ENCODE peak calls at places on chromosomes 1 and 21, in five cellular contexts. A, J, E, S and F are unnamed samples.
A peak's percentile ranks its signal among the peaks of the same experiment; 100 is the strongest.

GRCh38 chr1:245444971-245445370 is 290.2 kb downstream of the KIF26B start:
- DNase-seq in E (no peak), S (no peak), J (no peak), A (no peak), F (no peak)

GRCh38 chr1:44500181-44501021 is 95.3 kb downstream of the RNF220 start:
- DNase-seq in E (no peak), J (no peak), S (no peak), A (peak; percentile 80), F (no peak)

GRCh38 chr1:234611153-234611798 is 1.3 kb upstream of the IRF2BP2 start:
- DNase-seq in J (peak; percentile 94), S (no peak), A (no peak), E (no peak), F (no peak)

GRCh38 chr1:58249729-58250586 is 296.6 kb downstream of the OMA1 start:
- DNase-seq in A (peak; percentile 55), S (no peak), E (peak; percentile 82), J (peak; percentile 52), F (no peak)

GRCh38 chr1:36178479-36179219 is 22.7 kb downstream of the MAP7D1 start:
- DNase-seq in A (no peak), J (peak; percentile 62), E (no peak), S (peak; percentile 85), F (no peak)

GRCh38 chr1:36350659-36351171 is 27.3 kb upstream of the EVA1B start:
- DNase-seq in S (no peak), A (no peak), E (peak; percentile 87), J (peak; percentile 83), F (peak; percentile 42)

GRCh38 chr1:67860776-67861175 is 27.5 kb upstream of the GNG12 start:
- DNase-seq in S (no peak), A (no peak), J (no peak), E (no peak), F (no peak)

GRCh38 chr21:37869661-37870060 is 46.6 kb downstream of the KCNJ6 start:
- DNase-seq in S (no peak), E (no peak), A (no peak), J (no peak), F (no peak)

GRCh38 chr21:37257526-37257966 is 9.6 kb downstream of the VPS26C start:
- DNase-seq in A (no peak), J (no peak), E (no peak), S (no peak), F (no peak)

GRCh38 chr1:19091539-19091938 is 118.5 kb downstream of the UBR4 start:
- DNase-seq in J (no peak), A (no peak), S (no peak), E (no peak), F (no peak)

GRCh38 chr21:28427356-28428022 is 565.2 kb downstream of the LTN1 start:
- DNase-seq in A (no peak), E (no peak), S (no peak), J (peak; percentile 59), F (no peak)

GRCh38 chr21:26826801-26827200 is 18.4 kb downstream of the ADAMTS1 start:
- DNase-seq in J (peak; percentile 85), A (no peak), S (no peak), E (no peak), F (no peak)

GRCh38 chr1:108533351-108534083 is 26.4 kb upstream of the EEIG2 start:
- DNase-seq in S (no peak), J (peak; percentile 5), E (no peak), A (no peak), F (no peak)

GRCh38 chr21:28317177-28317950 is 675.3 kb downstream of the LTN1 start:
- DNase-seq in E (peak; percentile 76), S (no peak), J (no peak), A (no peak), F (no peak)

GRCh38 chr1:235511470-235512240 is 7.4 kb upstream of the B3GALNT2 start:
- DNase-seq in E (no peak), S (no peak), A (no peak), J (peak; percentile 54), F (no peak)

GRCh38 chr1:156160000-156160743 is 6.8 kb downstream of the SEMA4A start:
- DNase-seq in S (no peak), A (no peak), E (no peak), J (no peak), F (no peak)